ENCODE peak calls at places on chromosome 18, in seven cellular contexts. Y is stimulated activated CD8-positive, alpha-beta memory T cell treated with anti-CD3 and anti-CD28 coated beads, Interleukin-4, amount 100 ng/mL, for 48 hours; V is choroid plexus epithelial cell; W is right atrium auricular region; C is effector memory CD4-positive, alpha-beta T cell; X is pancreas; H is astrocyte. P is an unnamed sample.

GRCh38 chr18:34357944-34358580 is 133.3 kb upstream of the NOL4 start:
- DNase-seq in Y (no peak), V (no peak), W (no peak), C (no peak), X (no peak), H (no peak), P (peak)

GRCh38 chr18:56532176-56532840 is 106.1 kb downstream of the TXNL1 start:
- DNase-seq in Y (peak), V (no peak), W (no peak), C (no peak), X (no peak), H (peak), P (peak)

GRCh38 chr18:58618822-58619553 is 9.9 kb downstream of the ALPK2 start:
- DNase-seq in Y (no peak), V (peak), W (no peak), C (no peak), X (no peak), H (no peak), P (peak)

GRCh38 chr18:75809392-75809791 is 381.9 kb upstream of the SMIM21 start:
- DNase-seq in Y (no peak), V (no peak), W (no peak), C (no peak), X (no peak), H (no peak), P (no peak)

GRCh38 chr18:59516356-59517155 is 157.5 kb upstream of the LMAN1 start:
- DNase-seq in Y (no peak), V (peak), W (peak), C (no peak), X (no peak), H (peak), P (peak)

GRCh38 chr18:55236150-55236931 is 277.1 kb upstream of the CCDC68 start:
- DNase-seq in Y (no peak), V (peak), W (no peak), C (no peak), X (no peak), H (peak), P (no peak)

GRCh38 chr18:26057208-26057821 is 33.1 kb downstream of the SS18 start:
- DNase-seq in Y (no peak), V (peak), W (no peak), C (no peak), X (no peak), H (peak), P (no peak)

GRCh38 chr18:42053188-42053781 is 98.3 kb downstream of the PIK3C3 start:
- DNase-seq in Y (peak), V (peak), W (no peak), C (peak), X (peak), H (peak), P (peak)

GRCh38 chr18:62485684-62486083 is 37.1 kb upstream of the ZCCHC2 start:
- DNase-seq in Y (peak), V (peak), W (no peak), C (no peak), X (no peak), H (peak), P (peak)

GRCh38 chr18:12307251-12307736 is 747 bp upstream of the TUBB6 start:
- DNase-seq in Y (no peak), V (peak), W (peak), C (no peak), X (no peak), H (peak), P (peak)

GRCh38 chr18:79523738-79524180 is 128.0 kb downstream of the NFATC1 start:
- DNase-seq in Y (peak), V (no peak), W (peak), C (peak), X (peak), H (peak), P (no peak)

GRCh38 chr18:70288851-70289328 is at the start of gene SOCS6:
- DNase-seq in Y (peak), V (peak), W (no peak), C (no peak), X (peak), H (peak), P (peak)

GRCh38 chr18:22817844-22818243 is 115.3 kb upstream of the RBBP8 start:
- DNase-seq in Y (no peak), V (peak), W (no peak), C (no peak), X (no peak), H (peak), P (peak)

GRCh38 chr18:48804856-48805610 is 145.7 kb downstream of the SMAD7 start:
- DNase-seq in Y (peak), V (no peak), W (peak), C (no peak), X (peak), H (no peak), P (no peak)

GRCh38 chr18:42414756-42415454 is 459.9 kb downstream of the PIK3C3 start:
- DNase-seq in Y (no peak), V (peak), W (peak), C (no peak), X (no peak), H (peak), P (peak)

GRCh38 chr18:64322189-64322588 is 173.3 kb upstream of the LINC00305 start:
- DNase-seq in Y (no peak), V (no peak), W (no peak), C (no peak), X (no peak), H (no peak), P (no peak)

GRCh38 chr18:59629894-59630293 is 67.3 kb downstream of the CCBE1 start:
- DNase-seq in Y (no peak), V (peak), W (no peak), C (no peak), X (peak), H (no peak), P (no peak)

GRCh38 chr18:38019292-38019691 is 453.7 kb upstream of the CELF4 start:
- DNase-seq in Y (no peak), V (peak), W (no peak), C (no peak), X (no peak), H (no peak), P (no peak)

GRCh38 chr18:7116001-7116831 is 1.4 kb downstream of the LAMA1 start:
- DNase-seq in Y (no peak), V (peak), W (no peak), C (no peak), X (no peak), H (peak), P (no peak)

P was measured in M059J.